ENCODE peak calls at places on chromosome 14, in six cellular contexts. P is pancreas; L is PC-3; N is CD8-positive, alpha-beta memory T cell; R is effector memory CD4-positive, alpha-beta T cell; B is spleen. A is an unnamed sample.

GRCh38 chr14:80356413-80356812 is 145.1 kb upstream of the DIO2 start:
- DNase-seq in P (no peak), L (peak; percentile 49), N (no peak), R (no peak), B (no peak), A (no peak)

GRCh38 chr14:91893659-91894058 is 26.3 kb upstream of the TC2N start:
- DNase-seq in P (no peak), L (no peak), N (no peak), R (no peak), B (no peak), A (no peak)

GRCh38 chr14:69079188-69079742 is 73.7 kb downstream of the DCAF5 start:
- DNase-seq in P (no peak), L (peak; percentile 95), N (no peak), R (no peak), B (no peak), A (no peak)

GRCh38 chr14:88668448-88669116 is 105.7 kb downstream of the ZC3H14 start:
- DNase-seq in P (no peak), L (no peak), N (no peak), R (no peak), B (no peak), A (no peak)

GRCh38 chr14:67798731-67799130 is 17.7 kb downstream of the ZFYVE26 start:
- DNase-seq in P (no peak), L (no peak), N (no peak), R (no peak), B (no peak), A (no peak)

GRCh38 chr14:29442720-29443119 is 484.9 kb downstream of the PRKD1 start:
- DNase-seq in P (no peak), L (peak; percentile 53), N (no peak), R (no peak), B (no peak), A (no peak)

GRCh38 chr14:69629225-69630127 is 18.1 kb downstream of the SUSD6 start:
- DNase-seq in P (no peak), L (no peak), N (no peak), R (no peak), B (no peak), A (no peak)

GRCh38 chr14:78785265-78785664 is 615.1 kb downstream of the NRXN3 start:
- DNase-seq in P (no peak), L (no peak), N (no peak), R (no peak), B (no peak), A (no peak)

GRCh38 chr14:34174973-34175372 is 224.1 kb upstream of the EGLN3 start:
- DNase-seq in P (no peak), L (no peak), N (no peak), R (no peak), B (no peak), A (no peak)

GRCh38 chr14:92495041-92495440 is 18.5 kb upstream of the RIN3 start:
- DNase-seq in P (no peak), L (no peak), N (no peak), R (no peak), B (peak; percentile 68), A (peak; percentile 66)

GRCh38 chr14:57987596-57988300 is 121.9 kb upstream of the SLC35F4 start:
- DNase-seq in P (no peak), L (peak; percentile 60), N (no peak), R (no peak), B (no peak), A (no peak)

GRCh38 chr14:21415329-21415728 is 31.5 kb upstream of the SUPT16H start:
- DNase-seq in P (no peak), L (no peak), N (no peak), R (no peak), B (no peak), A (no peak)

DNA sequence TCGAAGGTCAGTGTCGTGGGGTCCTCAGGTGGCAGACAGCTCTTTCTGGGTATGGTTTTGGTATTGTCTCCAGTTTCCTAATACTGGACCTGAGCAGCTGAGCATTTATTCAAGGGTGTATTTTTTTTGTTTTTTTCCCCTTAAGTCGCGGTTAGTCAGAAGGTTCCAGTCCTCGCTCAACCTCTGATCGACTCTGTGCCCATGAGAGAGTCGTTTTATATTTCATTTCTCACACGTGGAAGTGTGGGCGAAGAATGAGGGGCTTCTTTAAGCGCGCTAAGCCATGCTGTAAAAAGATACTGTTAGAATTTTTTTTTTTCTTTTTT is 499 bp downstream of the MIPOL1 start:
- DNase-seq in P (no peak), L (no peak), N (no peak), R (no peak), B (no peak), A (no peak)
- H3K4me3 ChIP-seq in P (peak overlapping the region; percentile 46), L (peak overlapping the region; percentile 83), N (no peak overlapping the region), R (no peak overlapping the region), B (peak overlapping the region; percentile 56), A (peak overlapping the region; percentile 71)

GRCh38 chr14:76292561-76292960 is 83.4 kb upstream of the ESRRB start:
- DNase-seq in P (no peak), L (no peak), N (no peak), R (no peak), B (no peak), A (no peak)
- H3K27me3 ChIP-seq in P (no peaks in the 10 kb centered on the region), L (peaks cover 33% of the 10 kb centered on the region), N (no peaks in the 10 kb centered on the region), R (no peaks in the 10 kb centered on the region), B (no peaks in the 10 kb centered on the region), A (no peaks in the 10 kb centered on the region)

GRCh38 chr14:23120405-23121251 is 1.6 kb upstream of the CEBPE start:
- DNase-seq in P (peak; percentile 92), L (peak; percentile 92), N (peak; percentile 77), R (peak; percentile 67), B (peak; percentile 95), A (peak; percentile 69)
- H3K4me3 ChIP-seq in P (no peak overlapping the region), L (peak overlapping the region; percentile 25), N (peak overlapping the region; percentile 59), R (no peak overlapping the region), B (no peak overlapping the region), A (peak overlapping the region; percentile 8)

GRCh38 chr14:37588956-37589737 is 5.9 kb downstream of the FOXA1 start:
- DNase-seq in P (no peak), L (peak; percentile 54), N (no peak), R (no peak), B (no peak), A (no peak)
- H3K27me3 ChIP-seq in P (peaks cover 38% of the 10 kb centered on the region), L (no peaks in the 10 kb centered on the region), N (peaks cover 14% of the 10 kb centered on the region), R (peaks cover 42% of the 10 kb centered on the region), B (peaks cover 99% of the 10 kb centered on the region), A (peaks cover 55% of the 10 kb centered on the region)

DNA sequence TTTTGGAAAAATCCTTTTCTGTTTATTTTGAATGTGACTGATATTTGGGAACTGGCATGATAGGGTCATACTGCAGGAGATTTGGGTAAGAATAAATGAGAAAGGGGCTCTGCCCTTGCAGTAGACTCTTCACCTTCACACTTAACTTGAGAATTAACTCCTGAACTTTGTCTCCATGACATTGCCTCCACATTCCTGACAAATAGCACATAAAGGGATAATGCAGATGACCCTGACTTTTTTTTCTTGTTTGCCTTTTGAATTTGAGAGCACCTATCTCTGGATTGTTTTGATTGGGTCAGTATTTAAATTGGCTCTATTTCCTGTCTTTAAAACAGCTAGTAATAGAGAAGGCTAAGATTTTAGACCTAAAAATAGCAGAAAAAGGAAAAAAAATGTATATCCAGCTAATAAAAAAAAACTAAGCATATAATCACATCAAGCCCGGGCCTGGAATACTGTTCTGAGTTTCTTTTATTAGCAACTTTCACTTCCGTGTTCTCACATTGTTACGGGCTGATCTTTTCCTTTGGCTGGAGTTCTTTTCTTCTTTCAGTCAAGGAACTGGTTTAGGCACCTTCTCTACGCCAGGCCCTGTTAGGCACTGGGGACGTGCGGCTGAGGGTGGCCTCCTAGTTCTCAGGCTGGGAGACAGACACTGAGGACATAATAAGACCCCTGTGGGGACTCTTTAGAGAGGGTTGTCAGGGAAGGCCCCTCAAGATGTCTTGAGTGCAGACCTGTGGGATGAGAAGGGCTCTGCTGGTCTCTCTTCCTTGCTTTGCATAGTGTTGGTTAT is 53.1 kb upstream of the GNPNAT1 start:
- DNase-seq in P (no peak), L (no peak), N (no peak), R (no peak), B (no peak), A (no peak)
- H3K4me3 ChIP-seq in P (no peak overlapping the region), L (no peak overlapping the region), N (no peak overlapping the region), R (no peak overlapping the region), B (no peak overlapping the region), A (no peak overlapping the region)

A was measured in ascending aorta.